ENCODE peak calls at places on chromosome X, in seven cellular contexts. W is hepatocyte, B is fibroblast of lung, R is left ventricle myocardium inferior, G is adrenal gland, Q is tibial nerve, O is PC-3. H is an unnamed sample. For H3K4me1 and H3K9me3, the result is how much of the 10 kb centered on the place peaks cover.

GRCh38 chrX:155768036-155768769 is 112.9 kb upstream of the VAMP7 start:
- DNase-seq in G (peak), R (no peak), W (no peak), Q (no peak), B (peak), O (no peak), H (peak)

GRCh38 chrX:120365320-120365719 is 3.4 kb downstream of the ATP1B4 start:
- DNase-seq in B (peak), G (peak), Q (peak), R (peak), W (peak), O (peak), H (peak)

GRCh38 chrX:135389717-135390116 is 32.0 kb upstream of the SMIM10L2A start:
- DNase-seq in G (no peak), Q (no peak), W (peak), B (no peak), O (peak), R (no peak), H (no peak)

GRCh38 chrX:112687189-112687691 is 7.5 kb upstream of the LHFPL1 start:
- DNase-seq in Q (no peak), G (no peak), R (no peak), W (no peak), O (no peak), B (peak), H (no peak)

GRCh38 chrX:39174761-39175417 is 373.6 kb downstream of the MID1IP1 start:
- DNase-seq in O (peak), B (no peak), W (peak), G (peak), Q (no peak), R (no peak), H (peak)

GRCh38 chrX:85221361-85221760 is 22.2 kb downstream of the SATL1 start:
- DNase-seq in Q (no peak), B (no peak), G (no peak), R (no peak), W (no peak), O (no peak), H (no peak)

GRCh38 chrX:50888884-50889283 is 21.7 kb upstream of the BMP15 start:
- DNase-seq in Q (no peak), G (no peak), B (no peak), O (no peak), R (no peak), W (no peak), H (no peak)

GRCh38 chrX:111129949-111130348 is 34.0 kb downstream of the PAK3 start:
- DNase-seq in B (no peak), R (no peak), W (no peak), O (no peak), Q (no peak), G (no peak), H (no peak)

GRCh38 chrX:45267007-45267406 is 66.3 kb upstream of the DIPK2B start:
- DNase-seq in R (no peak), G (no peak), Q (no peak), W (no peak), O (no peak), B (no peak), H (no peak)

GRCh38 chrX:145727476-145727875 is 90.2 kb upstream of the SLITRK2 start:
- DNase-seq in G (no peak), R (no peak), W (no peak), B (peak), Q (no peak), O (no peak), H (no peak)

GRCh38 chrX:134013528-134013927 is 28.1 kb upstream of the GPC3 start:
- DNase-seq in B (no peak), G (no peak), W (no peak), Q (no peak), O (no peak), R (no peak), H (no peak)

GRCh38 chrX:46627044-46627443 is 53.5 kb downstream of the CHST7 start:
- DNase-seq in O (no peak), G (no peak), R (no peak), B (no peak), Q (no peak), W (no peak), H (no peak)

GRCh38 chrX:17579021-17579420 is 158.3 kb upstream of the SCML1 start:
- DNase-seq in Q (no peak), R (no peak), O (no peak), G (no peak), B (no peak), W (no peak), H (no peak)

GRCh38 chrX:41085883-41086626 is 810 bp downstream of the USP9X start:
- DNase-seq in W (peak), B (peak), G (peak), R (peak), O (peak), Q (peak), H (peak)

GRCh38 chrX:140141444-140142029 is 176.2 kb upstream of the CXorf66 start:
- DNase-seq in G (peak), O (peak), Q (no peak), W (peak), B (peak), R (no peak), H (no peak)

GRCh38 chrX:54641530-54641929 is 111.5 kb downstream of the GNL3L start:
- DNase-seq in W (no peak), B (no peak), G (no peak), R (no peak), O (peak), Q (no peak), H (no peak)
- H3K27ac ChIP-seq in W (no peak), B (no peak), G (no peak), R (no peak), O (no peak), Q (no peak), H (no peak)

DNA sequence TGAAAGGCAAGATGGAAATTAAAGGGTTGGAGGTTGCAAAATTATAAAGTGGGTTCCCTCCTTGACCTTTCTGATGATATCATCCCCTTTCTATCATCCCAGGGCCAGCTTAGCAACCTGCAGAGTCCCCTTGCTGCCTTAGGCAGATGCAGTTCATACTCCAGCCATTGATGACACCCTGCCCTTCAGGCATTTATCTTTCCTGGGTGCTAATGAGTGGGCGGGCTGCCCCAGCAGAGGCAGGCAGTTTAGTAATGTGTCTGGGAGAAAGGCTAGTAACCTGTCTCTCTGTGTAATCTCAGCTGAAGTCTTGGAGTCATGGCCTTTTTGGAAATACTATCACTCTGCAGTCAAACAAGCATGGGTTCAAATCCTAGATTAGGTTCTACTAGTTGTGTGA is 3.8 kb upstream of the FRMPD3 start:
- DNase-seq in B (no peak), O (no peak), Q (no peak), G (no peak), W (no peak), R (no peak), H (no peak)
- H3K4me1 ChIP-seq in B (under half), O (under half), Q (under half), G (under half), W (under half), R (under half), H (under half)

GRCh38 chrX:462853-463252 is 76.1 kb upstream of the PPP2R3B start:
- DNase-seq in W (no peak), G (no peak), O (no peak), B (no peak), R (no peak), Q (no peak), H (no peak)
- H3K9me3 ChIP-seq in W (under half), G (under half), O (under half), B (under half), R (under half), Q (under half), H (under half)

GRCh38 chrX:71911731-71912050 is 1.0 kb downstream of the NHSL2 start:
- DNase-seq in Q (no peak), B (no peak), O (no peak), G (no peak), W (peak), R (no peak), H (no peak)
- H3K27ac ChIP-seq in Q (peak), B (no peak), O (no peak), G (no peak), W (no peak), R (peak), H (no peak)